ENCODE peak calls at places on chromosome 21, in five cellular contexts. W is lung, N is fibroblast of lung, J is osteocyte, Y is WTC11. I is an unnamed sample.
A peak's percentile ranks its signal among the peaks of the same experiment; 100 is the strongest.

GRCh38 chr21:31558839-31559367 is 100.6 kb upstream of the SOD1 start:
- DNase-seq in W (peak; percentile 82), N (peak; percentile 90), J (peak; percentile 98), Y (peak; percentile 96), I (peak; percentile 71)

GRCh38 chr21:26170471-26171309 is at the start of gene APP:
- DNase-seq in W (peak; percentile 83), N (peak; percentile 73), J (peak; percentile 96), Y (peak; percentile 85), I (peak; percentile 71)

GRCh38 chr21:42843021-42843420 is 36.3 kb downstream of the WDR4 start:
- DNase-seq in W (no peak), N (no peak), J (peak; percentile 30), Y (peak; percentile 4), I (no peak)

GRCh38 chr21:40606341-40606740 is 240.6 kb downstream of the DSCAM start:
- DNase-seq in W (no peak), N (no peak), J (no peak), Y (no peak), I (no peak)

GRCh38 chr21:43864313-43864805 is 664 bp upstream of the AGPAT3 start:
- DNase-seq in W (peak; percentile 52), N (peak; percentile 31), J (no peak), Y (peak; percentile 67), I (peak; percentile 69)

GRCh38 chr21:42127164-42128125 is 56.3 kb downstream of the UMODL1 start:
- DNase-seq in W (no peak), N (no peak), J (no peak), Y (no peak), I (no peak)

GRCh38 chr21:40404319-40404906 is 442.5 kb downstream of the DSCAM start:
- DNase-seq in W (peak; percentile 31), N (no peak), J (no peak), Y (no peak), I (no peak)

GRCh38 chr21:31255036-31255435 is 89.0 kb downstream of the TIAM1 start:
- DNase-seq in W (no peak), N (no peak), J (no peak), Y (no peak), I (no peak)

GRCh38 chr21:41294548-41295231 is 21.9 kb upstream of the FAM3B start:
- DNase-seq in W (no peak), N (no peak), J (no peak), Y (no peak), I (no peak)

GRCh38 chr21:42653492-42654061 is at the start of gene PDE9A:
- DNase-seq in W (no peak), N (no peak), J (no peak), Y (peak; percentile 65), I (peak; percentile 31)

GRCh38 chr21:29849735-29850176 is 90.0 kb downstream of the GRIK1 start:
- DNase-seq in W (no peak), N (peak; percentile 74), J (no peak), Y (peak; percentile 52), I (peak; percentile 80)

GRCh38 chr21:41973427-41973831 is 19.6 kb upstream of the C2CD2 start:
- DNase-seq in W (no peak), N (no peak), J (peak; percentile 66), Y (no peak), I (no peak)

GRCh38 chr21:15669247-15669646 is 60.5 kb upstream of the USP25 start:
- DNase-seq in W (no peak), N (peak; percentile 77), J (no peak), Y (no peak), I (peak; percentile 45)

GRCh38 chr21:41813226-41813625 is 46.4 kb upstream of the RIPK4 start:
- DNase-seq in W (no peak), N (no peak), J (no peak), Y (no peak), I (no peak)

GRCh38 chr21:15029077-15029476 is 35.7 kb downstream of the NRIP1 start:
- DNase-seq in W (no peak), N (no peak), J (no peak), Y (no peak), I (no peak)

GRCh38 chr21:41164981-41165650 is 2.8 kb upstream of the BACE2 start:
- DNase-seq in W (no peak), N (peak; percentile 18), J (no peak), Y (no peak), I (peak; percentile 8)

GRCh38 chr21:46268371-46268770 is 17.0 kb downstream of the MCM3AP start:
- DNase-seq in W (no peak), N (no peak), J (no peak), Y (no peak), I (no peak)

GRCh38 chr21:46264046-46264689 is 21.2 kb downstream of the MCM3AP start:
- DNase-seq in W (no peak), N (no peak), J (no peak), Y (no peak), I (no peak)

GRCh38 chr21:46265736-46266525 is 19.5 kb downstream of the MCM3AP start:
- DNase-seq in W (no peak), N (no peak), J (no peak), Y (no peak), I (no peak)

GRCh38 chr21:46266946-46267345 is 18.5 kb downstream of the MCM3AP start:
- DNase-seq in W (no peak), N (no peak), J (no peak), Y (no peak), I (no peak)

GRCh38 chr21:46264690-46265144 is 20.7 kb downstream of the MCM3AP start:
- DNase-seq in W (no peak), N (no peak), J (no peak), Y (peak; percentile 26), I (no peak)
- TF ChIP-seq CTCF in W (no peak), N (no peak), J (no peak), Y (no peak), I (no peak)

DNA sequence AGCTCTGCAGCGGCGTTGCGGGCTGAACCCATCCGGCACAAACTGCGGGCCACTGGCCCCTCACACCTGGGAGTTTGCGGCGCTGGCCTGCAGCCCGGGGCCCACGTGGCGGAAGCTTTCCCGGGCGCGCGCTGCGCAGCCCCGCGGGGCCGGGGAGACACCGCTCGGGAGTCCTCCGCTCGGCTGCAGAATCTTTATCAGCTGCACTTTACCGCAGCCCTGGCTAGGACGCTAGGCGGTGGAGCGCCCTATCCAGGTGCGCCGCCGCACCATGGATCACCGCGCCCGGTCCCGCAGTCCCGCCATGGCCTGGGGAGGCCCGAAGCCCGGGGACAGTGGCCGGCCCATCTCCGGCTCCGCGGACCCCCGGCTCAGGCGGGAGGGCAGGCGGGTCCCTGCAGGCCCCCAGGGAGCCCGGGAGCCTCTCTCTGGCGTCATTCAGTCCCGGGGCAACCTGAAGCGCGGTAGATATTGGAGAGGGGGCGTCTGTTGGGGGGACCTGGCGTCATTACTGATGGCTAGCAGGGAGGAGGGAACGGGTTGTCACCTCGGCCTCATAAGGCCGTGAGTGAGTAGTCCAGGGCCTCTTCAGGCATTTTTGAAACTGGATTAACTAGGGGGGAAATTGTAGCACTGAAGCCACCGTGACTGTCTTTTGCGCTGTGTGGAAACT is 5.7 kb upstream of the OLIG2 start:
- DNase-seq in W (no peak), N (no peak), J (no peak), Y (peak; percentile 56), I (no peak)
- TF ChIP-seq CTCF in W (no peak), N (no peak), J (no peak), Y (no peak), I (no peak)

DNA sequence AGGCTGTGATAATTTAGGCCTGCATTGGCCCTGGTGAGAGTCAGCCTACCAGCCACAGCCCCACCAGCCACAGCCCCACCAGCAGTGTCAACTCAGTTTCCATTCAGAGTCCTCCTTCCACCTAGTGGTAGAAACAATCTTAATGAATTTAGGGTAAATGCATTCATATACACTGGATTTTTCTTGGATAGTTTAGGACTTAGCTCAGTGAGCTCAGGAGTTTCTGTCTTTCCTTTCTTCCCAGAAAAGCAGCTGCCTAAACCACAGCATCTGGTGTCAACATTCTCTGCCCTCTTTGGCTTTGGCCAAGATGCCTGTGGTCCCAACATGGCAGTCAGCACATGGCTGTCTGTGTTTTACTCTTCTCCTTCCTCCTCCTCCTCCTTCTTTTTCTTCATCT is 94.0 kb downstream of the CLIC6 start:
- DNase-seq in W (no peak), N (peak; percentile 68), J (peak; percentile 25), Y (no peak), I (no peak)
- TF ChIP-seq CTCF in W (no peak), N (no peak), J (no peak), Y (no peak), I (peak; percentile 22)

GRCh38 chr21:38833122-38833521 is 27.4 kb downstream of the ETS2 start:
- DNase-seq in W (no peak), N (no peak), J (peak; percentile 42), Y (no peak), I (no peak)
- TF ChIP-seq CTCF in W (no peak), N (no peak), J (no peak), Y (no peak), I (no peak)

GRCh38 chr21:33374874-33375644 is 28.2 kb upstream of the IFNGR2 start:
- DNase-seq in W (no peak), N (no peak), J (no peak), Y (no peak), I (no peak)

GRCh38 chr21:33374080-33374873 is 28.9 kb upstream of the IFNGR2 start:
- DNase-seq in W (peak; percentile 53), N (peak; percentile 79), J (no peak), Y (peak; percentile 49), I (peak; percentile 80)

GRCh38 chr21:33370292-33370691 is 32.9 kb upstream of the IFNGR2 start:
- DNase-seq in W (no peak), N (no peak), J (no peak), Y (no peak), I (no peak)

GRCh38 chr21:33373451-33373850 is 29.8 kb upstream of the IFNGR2 start:
- DNase-seq in W (peak; percentile 40), N (no peak), J (no peak), Y (no peak), I (peak; percentile 39)

DNA sequence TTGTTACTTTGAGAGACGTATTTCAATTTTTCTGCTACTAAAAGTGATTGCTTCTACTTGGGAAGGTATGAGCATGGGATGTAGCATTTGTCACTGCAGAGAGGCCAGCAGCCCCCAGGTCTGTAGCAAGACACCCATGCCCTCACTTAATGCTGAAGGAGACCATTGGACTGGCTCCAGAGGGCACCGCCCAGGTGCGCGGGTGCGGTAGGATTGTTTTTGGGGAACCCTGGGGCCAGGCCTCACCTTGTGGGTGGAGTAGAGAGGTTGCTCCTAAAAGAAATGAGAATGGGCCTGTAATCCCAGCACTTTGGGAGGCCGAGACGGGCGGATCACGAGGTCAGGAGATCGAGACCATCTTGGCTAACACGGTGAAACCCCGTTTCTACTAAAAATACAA is 30.6 kb upstream of the IFNGR2 start:
- DNase-seq in W (no peak), N (no peak), J (no peak), Y (no peak), I (no peak)
- TF ChIP-seq CTCF in W (no peak), N (no peak), J (no peak), Y (no peak), I (no peak)

DNA sequence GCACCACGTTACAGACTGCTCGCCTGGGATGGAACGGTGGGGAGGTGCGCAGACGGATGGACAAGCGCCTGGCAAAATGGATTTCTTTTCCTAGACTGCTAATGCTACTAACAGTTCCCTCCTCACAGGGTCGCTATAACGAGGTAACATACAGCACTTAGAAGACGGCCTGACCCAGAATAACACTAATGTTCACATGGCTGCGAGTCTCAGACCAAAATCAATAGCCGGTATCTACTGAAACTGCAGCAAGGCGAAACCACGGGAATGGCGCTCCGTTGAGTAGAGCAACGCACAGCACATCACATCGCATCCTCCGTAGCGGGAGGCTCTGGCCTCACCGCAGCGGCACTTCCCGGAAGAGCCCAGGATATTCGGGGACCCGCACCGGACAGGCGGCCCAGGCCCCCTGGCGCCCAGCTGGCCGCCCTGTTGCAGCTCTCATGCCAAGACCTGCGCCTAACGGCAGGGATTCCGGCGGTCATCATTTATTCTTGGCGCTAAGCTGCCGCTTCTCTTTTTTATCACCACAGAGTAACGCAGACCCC is 46.6 kb downstream of the VPS26C start:
- DNase-seq in W (no peak), N (peak; percentile 64), J (no peak), Y (peak; percentile 24), I (peak; percentile 24)
- TF ChIP-seq CTCF in W (no peak), N (peak; percentile 34), J (no peak), Y (no peak), I (no peak)

I was measured in foreskin fibroblast.